ENCODE peak calls at places on chromosomes 16 and 17, in four cellular contexts. T is left ventricle myocardium inferior; U is fibroblast of the aortic adventitia; Y is stimulated activated CD4-positive, alpha-beta T cell treated with anti-CD3 and anti-CD28 coated beads, TNF-alpha, amount 100 ng/mL, for 24 hours. I is an unnamed sample.

GRCh38 chr17:14058051-14058450 is 11.3 kb upstream of the COX10 start:
- DNase-seq in T (no peak), U (peak), Y (no peak), I (no peak)

GRCh38 chr16:88345943-88346560 is 36.7 kb upstream of the ZNF469 start:
- DNase-seq in T (peak), U (no peak), Y (no peak), I (no peak)

GRCh38 chr16:76511203-76511602 is 234.0 kb downstream of the CNTNAP4 start:
- DNase-seq in T (no peak), U (no peak), Y (no peak), I (no peak)

GRCh38 chr16:50310308-50311133 is 44.2 kb downstream of the ADCY7 start:
- DNase-seq in T (no peak), U (no peak), Y (no peak), I (no peak)

GRCh38 chr17:3681565-3681964 is 13.0 kb downstream of the EMC6 start:
- DNase-seq in T (no peak), U (no peak), Y (no peak), I (no peak)

GRCh38 chr17:74008196-74008595 is 195.3 kb upstream of the RPL38 start:
- DNase-seq in T (no peak), U (no peak), Y (peak), I (no peak)

GRCh38 chr16:49439050-49439449 is 65.4 kb downstream of the C16orf78 start:
- DNase-seq in T (no peak), U (no peak), Y (no peak), I (no peak)

GRCh38 chr16:85029413-85029794 is 1.8 kb downstream of the KIAA0513 start:
- DNase-seq in T (no peak), U (peak), Y (peak), I (no peak)

GRCh38 chr17:66431910-66432309 is 129.5 kb downstream of the PRKCA start:
- DNase-seq in T (no peak), U (peak), Y (no peak), I (no peak)

I was measured in sciatic nerve.